ENCODE peak calls at places on chromosome 7, in nine cellular contexts. D, A, J, G, C, R, O, Z and N are unnamed samples.
A peak's percentile ranks its signal among the peaks of the same experiment; 100 is the strongest.

GRCh38 chr7:105665684-105666083 is 84.4 kb upstream of the EFCAB10 start:
- DNase-seq in D (no peak), A (no peak), J (no peak), G (no peak), C (no peak), R (no peak), O (no peak), Z (no peak), N (no peak)

GRCh38 chr7:84248843-84249242 is 54.3 kb upstream of the SEMA3A start:
- DNase-seq in D (no peak), A (no peak), J (peak; percentile 50), G (no peak), C (no peak), R (no peak), O (no peak), Z (no peak), N (no peak)

GRCh38 chr7:58086461-58086860 is 636.5 kb downstream of the ZNF716 start:
- DNase-seq in D (no peak), A (no peak), J (no peak), G (no peak), C (no peak), R (no peak), O (no peak), Z (no peak), N (no peak)

GRCh38 chr7:34064511-34065158 is 159.3 kb downstream of the BMPER start:
- DNase-seq in D (no peak), A (no peak), J (no peak), G (no peak), C (no peak), R (no peak), O (peak; percentile 64), Z (no peak), N (no peak)

GRCh38 chr7:106568002-106568679 is 92.8 kb downstream of the CCDC71L start:
- DNase-seq in D (no peak), A (no peak), J (no peak), G (no peak), C (no peak), R (no peak), O (no peak), Z (no peak), N (no peak)

GRCh38 chr7:116340201-116340847 is 130.0 kb downstream of the TES start:
- DNase-seq in D (no peak), A (no peak), J (no peak), G (no peak), C (no peak), R (no peak), O (peak; percentile 40), Z (no peak), N (peak; percentile 30)

GRCh38 chr7:19480383-19480782 is 228.5 kb downstream of the POLR1F start:
- DNase-seq in D (no peak), A (no peak), J (no peak), G (no peak), C (no peak), R (no peak), O (no peak), Z (no peak), N (no peak)

GRCh38 chr7:126856691-126857291 is 395.9 kb downstream of the GRM8 start:
- DNase-seq in D (no peak), A (no peak), J (no peak), G (no peak), C (no peak), R (no peak), O (peak; percentile 1), Z (no peak), N (no peak)

GRCh38 chr7:16711730-16712129 is 41.8 kb upstream of the TSPAN13 start:
- DNase-seq in D (no peak), A (no peak), J (no peak), G (no peak), C (no peak), R (no peak), O (no peak), Z (no peak), N (peak; percentile 47)

GRCh38 chr7:93559624-93560491 is 14.7 kb downstream of the CALCR start:
- DNase-seq in D (no peak), A (no peak), J (no peak), G (no peak), C (no peak), R (no peak), O (no peak), Z (no peak), N (no peak)

GRCh38 chr7:22563621-22564241 is 63.7 kb upstream of the STEAP1B start:
- DNase-seq in D (no peak), A (peak; percentile 72), J (no peak), G (no peak), C (no peak), R (no peak), O (no peak), Z (no peak), N (no peak)

GRCh38 chr7:1883031-1883761 is 213.1 kb downstream of the ELFN1 start:
- DNase-seq in D (no peak), A (no peak), J (no peak), G (peak; percentile 81), C (peak; percentile 53), R (no peak), O (peak; percentile 58), Z (no peak), N (peak; percentile 92)

GRCh38 chr7:112205348-112206237 is 606 bp downstream of the DOCK4 start:
- DNase-seq in D (peak; percentile 77), A (peak; percentile 87), J (peak; percentile 50), G (no peak), C (no peak), R (peak; percentile 60), O (peak; percentile 73), Z (peak; percentile 63), N (peak; percentile 31)

GRCh38 chr7:151115121-151115835 is 29.0 kb downstream of the AGAP3 start:
- DNase-seq in D (no peak), A (no peak), J (no peak), G (no peak), C (no peak), R (no peak), O (peak; percentile 38), Z (no peak), N (no peak)

GRCh38 chr7:41861642-41862041 is 158.8 kb upstream of the INHBA start:
- DNase-seq in D (no peak), A (no peak), J (no peak), G (no peak), C (no peak), R (no peak), O (no peak), Z (no peak), N (no peak)

GRCh38 chr7:2231992-2232765 is 566 bp downstream of the MAD1L1 start:
- DNase-seq in D (no peak), A (no peak), J (no peak), G (no peak), C (no peak), R (no peak), O (no peak), Z (no peak), N (no peak)

GRCh38 chr7:12256025-12256570 is 45.0 kb downstream of the TMEM106B start:
- DNase-seq in D (no peak), A (no peak), J (no peak), G (peak; percentile 16), C (no peak), R (no peak), O (peak; percentile 12), Z (no peak), N (no peak)

DNA sequence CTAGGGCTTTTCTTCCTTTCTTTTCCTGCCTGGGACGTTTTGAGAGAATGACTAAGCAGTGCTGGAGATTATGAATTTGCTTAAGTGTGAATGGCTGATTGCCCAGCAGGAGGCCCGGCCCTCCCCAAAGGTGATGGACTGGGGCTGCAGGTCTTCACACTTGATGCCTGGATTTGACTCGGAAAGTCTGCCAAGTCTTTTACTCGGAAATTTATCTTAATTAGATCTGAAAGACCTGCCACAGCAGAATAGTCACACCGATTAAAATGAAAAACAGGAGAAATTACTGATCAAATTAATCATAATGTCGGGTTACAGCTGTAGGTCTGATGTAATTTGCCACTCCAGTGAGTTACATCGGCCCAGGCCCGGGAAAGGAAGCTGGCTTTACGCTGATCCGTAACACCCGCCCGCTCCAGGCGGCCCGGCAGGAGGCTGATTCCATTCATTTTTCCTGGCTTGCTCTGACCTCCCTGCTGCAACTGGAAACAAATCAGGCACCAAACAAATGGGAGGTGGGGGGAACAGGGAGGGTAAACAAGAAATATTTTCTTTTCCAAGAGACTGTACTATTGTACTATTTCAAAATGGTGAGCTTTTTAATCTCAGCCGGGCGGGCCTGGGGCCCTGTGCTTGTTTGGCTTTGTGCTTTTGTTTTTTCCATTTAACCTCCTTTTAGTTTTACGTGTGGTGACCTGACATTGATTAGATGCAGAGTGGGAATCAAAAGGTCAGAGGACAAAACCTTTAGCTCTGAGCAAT is 212.4 kb upstream of the YAE1 start:
- DNase-seq in D (peak; percentile 13), A (no peak), J (no peak), G (peak; percentile 41), C (peak; percentile 21), R (no peak), O (peak; percentile 40), Z (no peak), N (no peak)
- TF ChIP-seq CTCF in D (no peak), A (no peak), J (no peak), G (peak; percentile 18), C (no peak), R (no peak), O (no peak), Z (no peak), N (no peak)

GRCh38 chr7:28498636-28499035 is 86.3 kb downstream of the CREB5 start:
- DNase-seq in D (no peak), A (no peak), J (no peak), G (no peak), C (no peak), R (no peak), O (no peak), Z (no peak), N (no peak)
- TF ChIP-seq CTCF in D (no peak), A (no peak), J (no peak), G (no peak), C (no peak), R (no peak), O (no peak), Z (no peak), N (no peak)

GRCh38 chr7:73978681-73979563 is 49.1 kb upstream of the ELN start:
- DNase-seq in D (peak; percentile 46), A (no peak), J (no peak), G (no peak), C (no peak), R (peak; percentile 23), O (peak; percentile 40), Z (peak; percentile 93), N (no peak)
- TF ChIP-seq CTCF in D (peak; percentile 46), A (peak; percentile 26), J (peak; percentile 53), G (peak; percentile 46), C (peak; percentile 48), R (no peak), O (peak; percentile 34), Z (peak; percentile 90), N (peak; percentile 72)

DNA sequence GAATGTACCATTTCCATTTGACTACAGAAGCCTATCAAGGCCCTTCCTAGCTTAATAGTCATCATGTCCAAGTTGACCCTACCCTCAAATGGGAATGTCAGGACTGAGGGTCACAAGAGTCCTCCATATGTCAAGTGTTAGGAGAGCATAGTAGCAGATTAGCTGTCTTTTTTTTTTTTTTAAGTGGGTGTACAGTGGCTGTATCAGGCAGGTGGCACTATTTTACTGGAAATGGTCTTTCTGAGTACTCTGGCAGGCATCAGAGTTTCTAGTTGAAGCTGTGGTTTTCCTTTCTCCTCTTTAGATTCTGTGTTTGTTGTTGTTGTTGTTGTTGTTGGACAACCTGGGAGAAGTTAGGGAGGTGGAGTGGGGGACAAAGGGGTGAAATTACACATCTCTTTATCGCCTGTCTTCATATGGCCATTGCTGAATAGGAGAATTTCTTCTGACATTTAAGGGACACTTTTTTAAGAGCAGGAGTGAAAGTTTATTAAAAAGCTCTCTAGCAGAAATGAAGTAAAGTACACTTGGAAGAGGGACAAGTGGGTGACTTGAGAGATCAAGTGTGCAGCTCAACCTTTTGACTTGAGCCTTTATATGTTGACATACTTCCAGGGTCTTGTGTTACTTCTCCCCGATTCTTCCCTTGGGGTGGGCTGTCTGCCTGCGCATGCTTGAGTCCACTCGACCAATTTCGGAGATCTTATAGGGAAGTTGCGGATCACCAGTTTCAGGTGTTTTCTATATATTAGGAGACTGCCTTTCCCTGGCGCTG is 104.1 kb upstream of the FOXP2 start:
- DNase-seq in D (no peak), A (no peak), J (no peak), G (no peak), C (no peak), R (no peak), O (peak; percentile 3), Z (no peak), N (no peak)
- TF ChIP-seq CTCF in D (no peak), A (no peak), J (no peak), G (no peak), C (no peak), R (no peak), O (no peak), Z (peak; percentile 8), N (no peak)